ENCODE peak calls at places on chromosome 2, in six cellular contexts. H is GM23338, I is OCI-LY7, W is PC-3, M is hepatocyte, D is GM23248. L is an unnamed sample. For H3K79me2, the result is how much of the 10 kb centered on the place peaks cover.

GRCh38 chr2:215771241-215771640 is 242.1 kb downstream of the MREG start:
- DNase-seq in M (no peak), H (no peak), D (no peak), I (no peak), W (no peak), L (no peak)

GRCh38 chr2:119702918-119703401 is 24.0 kb downstream of the TMEM177 start:
- DNase-seq in D (peak), I (peak), W (peak), M (peak), H (peak), L (peak)

GRCh38 chr2:159617080-159617479 is 732 bp upstream of the BAZ2B start:
- DNase-seq in D (peak), H (peak), W (no peak), M (no peak), I (no peak), L (no peak)

GRCh38 chr2:113980946-113981345 is 91.1 kb downstream of the ACTR3 start:
- DNase-seq in D (peak), H (no peak), W (peak), M (no peak), I (no peak), L (no peak)

GRCh38 chr2:15816226-15816625 is 124.1 kb upstream of the MYCN start:
- DNase-seq in H (no peak), M (no peak), I (no peak), D (no peak), W (no peak), L (no peak)

GRCh38 chr2:127449439-127449838 is 31.2 kb downstream of the PROC start:
- DNase-seq in I (no peak), W (no peak), H (peak), M (no peak), D (no peak), L (no peak)

GRCh38 chr2:241745276-241745675 is 10.8 kb downstream of the D2HGDH start:
- DNase-seq in H (no peak), M (no peak), W (no peak), I (no peak), D (no peak), L (no peak)

GRCh38 chr2:68278169-68278568 is 25.8 kb upstream of the PPP3R1 start:
- DNase-seq in D (no peak), I (no peak), W (peak), M (no peak), H (no peak), L (no peak)

GRCh38 chr2:173223880-173224279 is 130.8 kb upstream of the CDCA7 start:
- DNase-seq in M (no peak), D (no peak), H (no peak), I (no peak), W (no peak), L (no peak)

GRCh38 chr2:168064011-168064998 is 183.1 kb downstream of the STK39 start:
- DNase-seq in W (no peak), H (peak), M (no peak), D (no peak), I (no peak), L (no peak)

GRCh38 chr2:152730591-152731333 is 12.3 kb downstream of the ARL6IP6 start:
- DNase-seq in I (peak), D (peak), H (no peak), W (peak), M (no peak), L (peak)

GRCh38 chr2:197904446-197904845 is 100.1 kb downstream of the PLCL1 start:
- DNase-seq in H (no peak), M (no peak), D (no peak), W (no peak), I (no peak), L (peak)

GRCh38 chr2:39479696-39480095 is 42.6 kb upstream of the MAP4K3 start:
- DNase-seq in H (no peak), M (no peak), I (no peak), W (no peak), D (no peak), L (no peak)

GRCh38 chr2:39483530-39483929 is 46.4 kb upstream of the MAP4K3 start:
- DNase-seq in M (no peak), H (no peak), D (no peak), I (no peak), W (no peak), L (no peak)

GRCh38 chr2:39484620-39485495 is 47.8 kb upstream of the MAP4K3 start:
- DNase-seq in H (no peak), I (no peak), W (no peak), M (no peak), D (no peak), L (no peak)

GRCh38 chr2:39484206-39484605 is 47.1 kb upstream of the MAP4K3 start:
- DNase-seq in W (no peak), M (no peak), H (no peak), I (no peak), D (no peak), L (no peak)

DNA sequence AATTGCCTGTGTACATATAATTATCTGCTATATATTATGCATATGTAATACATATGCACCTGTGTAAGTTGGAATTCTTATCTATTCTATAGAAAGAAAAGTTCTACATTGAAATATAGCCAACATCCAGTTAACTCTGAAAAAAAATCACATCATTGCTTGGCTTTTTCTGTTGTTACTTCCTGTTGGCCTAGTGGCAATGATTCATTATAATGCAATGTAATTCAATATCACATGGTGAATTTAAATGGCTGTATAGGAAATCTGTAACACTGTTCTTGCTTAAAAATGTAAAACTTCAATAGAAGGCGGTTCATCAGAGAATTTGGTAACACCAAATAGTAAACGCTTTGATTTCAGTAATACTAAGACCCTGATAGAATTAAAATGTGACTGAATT is 44.5 kb upstream of the MAP4K3 start:
- DNase-seq in I (no peak), M (no peak), D (peak), H (no peak), W (peak), L (no peak)
- TF ChIP-seq EZH2phosphoT487 in I (no peak), M (no peak), D (no peak), H (no peak), W (no peak), L (no peak)

DNA sequence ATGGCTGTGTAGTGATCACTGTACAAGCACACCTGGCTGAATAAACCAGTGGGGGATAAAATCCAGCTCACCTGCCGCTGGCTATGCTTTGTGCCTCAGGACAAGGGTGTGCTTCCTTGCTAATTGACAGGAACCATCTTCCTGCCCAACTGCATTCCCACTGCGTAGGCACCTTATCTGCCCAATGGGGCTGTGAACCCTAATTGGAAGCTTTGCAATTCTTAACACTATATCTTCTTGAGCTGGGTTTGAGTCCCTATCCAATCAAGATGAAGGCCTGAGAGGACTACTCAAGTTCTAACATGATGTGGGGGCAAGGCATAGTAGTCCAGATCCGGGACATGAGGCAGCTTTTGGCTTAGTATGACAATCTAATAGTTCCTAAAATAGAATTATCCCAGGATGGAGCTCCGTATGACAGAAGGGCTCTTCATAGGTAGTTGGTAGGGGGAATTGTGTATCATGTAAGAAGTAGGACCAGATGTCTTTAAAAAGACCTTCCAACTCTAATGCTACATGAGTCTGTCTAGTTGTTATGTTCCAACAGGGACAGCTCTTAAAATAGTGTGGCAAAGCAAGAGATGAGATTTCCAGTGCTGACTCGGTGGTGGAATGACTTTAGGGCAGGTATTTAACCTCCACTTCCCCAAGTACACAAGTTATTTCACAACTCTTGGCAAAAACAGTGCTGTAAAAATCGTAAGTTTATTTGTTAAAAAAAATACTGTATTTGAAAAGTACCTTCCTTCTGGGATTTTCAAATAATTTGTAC is 2.3 kb upstream of the TMEM150A start:
- DNase-seq in D (peak), M (no peak), H (no peak), I (no peak), W (no peak), L (no peak)
- H3K79me2 ChIP-seq in D (under half), M (under half), H (under half), I (under half), W (under half), L (under half)

DNA sequence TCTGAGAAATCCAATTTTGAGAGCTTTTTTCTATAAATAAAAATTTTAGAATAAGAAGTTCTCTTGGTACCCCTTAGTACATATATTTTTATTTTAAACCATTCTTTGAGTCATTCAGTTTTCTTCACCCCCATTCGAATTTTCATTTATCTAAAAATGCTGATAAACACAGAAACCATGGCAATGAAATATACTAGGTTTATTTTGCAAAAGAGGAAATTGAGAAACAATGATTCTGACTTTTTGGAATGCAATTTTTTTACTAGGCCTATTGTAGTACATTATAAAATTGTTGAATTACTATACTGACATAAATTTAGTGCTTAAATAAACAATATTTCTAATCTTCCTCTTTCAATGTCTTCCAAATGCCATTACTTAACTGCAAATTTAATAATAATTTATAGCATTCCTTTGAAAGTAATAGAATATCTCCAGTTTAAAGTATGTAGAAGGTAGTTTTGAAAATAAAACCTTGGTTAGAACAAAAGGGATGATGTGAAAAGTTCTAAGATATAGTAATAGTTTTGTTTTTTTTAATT is 46.3 kb downstream of the TANK start:
- DNase-seq in H (no peak), M (no peak), W (no peak), I (no peak), D (peak), L (no peak)
- TF ChIP-seq EZH2phosphoT487 in H (no peak), M (no peak), W (no peak), I (no peak), D (no peak), L (no peak)

DNA sequence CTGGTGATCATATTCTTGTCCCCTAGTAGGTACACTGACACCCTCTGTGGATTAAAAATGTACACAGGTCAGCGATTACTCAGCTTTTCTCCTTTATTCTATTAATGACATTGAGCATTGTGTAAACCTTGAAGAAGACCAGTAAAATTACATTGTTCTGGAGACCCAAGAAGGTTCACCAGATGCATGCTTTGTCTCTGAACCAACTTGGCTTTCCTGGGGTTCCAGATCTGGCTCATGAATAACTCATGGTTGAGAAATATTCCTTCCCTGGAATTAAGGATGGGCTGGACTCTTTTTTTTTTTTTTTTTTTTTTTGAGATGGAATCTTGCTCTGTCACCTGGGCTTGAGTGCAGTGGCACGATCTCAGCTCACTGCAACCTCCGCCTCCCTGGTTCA is 11.9 kb downstream of the LBH start:
- DNase-seq in H (no peak), D (peak), W (no peak), I (no peak), M (no peak), L (no peak)
- H3K79me2 ChIP-seq in H (under half), D (half or more), W (under half), I (under half), M (half or more), L (under half)

DNA sequence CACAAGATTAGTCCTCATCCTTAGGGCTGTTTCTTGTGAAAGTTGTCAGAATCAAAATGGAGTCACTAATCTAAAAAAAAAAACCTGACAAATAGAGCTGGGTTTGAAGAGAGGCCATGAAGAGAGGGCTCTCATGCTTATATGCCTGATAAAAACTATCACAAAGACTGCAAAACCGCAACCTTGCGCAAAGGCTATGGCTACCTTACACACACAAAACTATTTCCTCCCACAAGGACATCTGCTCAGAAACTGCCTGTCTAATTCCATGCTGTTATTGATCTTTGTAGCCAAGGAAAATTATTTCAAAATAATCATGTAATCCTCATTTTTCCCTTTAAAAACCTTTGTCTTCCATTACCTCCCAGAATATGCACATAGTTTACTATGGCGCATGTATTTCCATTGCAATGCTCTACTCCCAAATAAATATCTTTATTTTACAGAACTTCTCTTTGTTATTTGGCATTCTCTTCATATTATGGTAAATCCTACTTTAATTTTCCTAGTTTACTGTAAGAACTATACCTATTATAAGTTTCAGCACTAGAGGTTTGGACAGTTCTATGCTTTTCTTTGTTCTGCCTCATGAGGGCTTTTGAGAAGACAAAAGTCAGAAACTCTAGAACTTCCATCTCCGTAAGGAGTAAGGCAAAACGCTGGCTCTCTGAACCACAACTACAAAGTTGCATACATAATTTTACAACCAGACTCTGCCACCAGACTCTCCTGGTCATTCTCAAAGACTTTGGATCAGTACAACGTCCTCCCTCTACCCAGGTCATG is 9.6 kb upstream of the DPYSL5 start:
- DNase-seq in H (peak), D (peak), I (no peak), M (peak), W (peak), L (peak)
- TF ChIP-seq EZH2phosphoT487 in H (no peak), D (no peak), I (no peak), M (no peak), W (no peak), L (no peak)

GRCh38 chr2:26876260-26876659 is 28.3 kb downstream of the DPYSL5 start:
- DNase-seq in W (no peak), M (no peak), I (no peak), H (no peak), D (no peak), L (no peak)
- H3K79me2 ChIP-seq in W (under half), M (under half), I (under half), H (under half), D (under half), L (under half)

GRCh38 chr2:207974214-207974600 is 51.1 kb downstream of the PLEKHM3 start:
- DNase-seq in M (peak), D (no peak), W (no peak), H (peak), I (no peak), L (no peak)

GRCh38 chr2:207983654-207984053 is 41.7 kb downstream of the PLEKHM3 start:
- DNase-seq in M (no peak), H (no peak), I (no peak), D (no peak), W (no peak), L (no peak)

GRCh38 chr2:207975910-207976309 is 49.4 kb downstream of the PLEKHM3 start:
- DNase-seq in H (no peak), W (no peak), I (no peak), M (no peak), D (peak), L (no peak)

DNA sequence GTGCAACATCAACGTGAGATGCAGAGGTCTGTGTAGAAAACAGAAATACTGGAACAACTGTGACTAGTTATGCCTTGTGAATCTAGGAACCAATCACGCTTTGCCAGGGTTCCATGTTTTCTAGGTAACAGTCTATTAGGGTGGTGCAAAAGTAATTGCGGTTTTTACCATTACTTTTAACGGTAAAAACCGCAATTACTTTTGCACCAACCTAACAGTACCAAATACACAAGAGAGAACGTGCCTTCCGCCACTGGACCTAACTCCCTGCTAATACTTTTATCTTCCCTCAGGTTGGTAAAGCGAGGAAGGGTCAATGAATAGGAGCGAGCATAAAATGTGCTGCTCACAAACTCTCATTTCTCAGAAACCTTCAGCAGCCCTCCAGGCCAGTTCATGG is 47.1 kb downstream of the PLEKHM3 start:
- DNase-seq in I (no peak), D (no peak), H (no peak), W (no peak), M (no peak), L (no peak)
- TF ChIP-seq EZH2phosphoT487 in I (no peak), D (no peak), H (no peak), W (no peak), M (no peak), L (no peak)

GRCh38 chr2:64990823-64991222 is 1.6 kb downstream of the SLC1A4 start:
- DNase-seq in M (no peak), W (no peak), D (peak), I (peak), H (no peak), L (peak)
- H3K79me2 ChIP-seq in M (under half), W (under half), D (half or more), I (under half), H (under half), L (half or more)